ENCODE peak calls at places on chromosomes 5 and 9, in four cellular contexts. One of them, this sample, is unnamed.

GRCh38 chr9:130693101-130693425 is 517 bp upstream of the EXOSC2 start:
- DNase-seq in sigmoid colon: no peak
- DNase-seq in breast epithelium: no peak
- DNase-seq in aorta: no peak
- DNase-seq in this sample: no peak

GRCh38 chr9:89623925-89624420 is 19.2 kb downstream of the GADD45G start:
- DNase-seq in sigmoid colon: peak; percentile 88
- DNase-seq in breast epithelium: no peak
- DNase-seq in aorta: no peak
- DNase-seq in this sample: no peak

GRCh38 chr9:97109194-97109811 is 70.4 kb upstream of the CTSV start:
- DNase-seq in sigmoid colon: no peak
- DNase-seq in breast epithelium: no peak
- DNase-seq in aorta: no peak
- DNase-seq in this sample: no peak

GRCh38 chr5:83645936-83646335 is 74.7 kb downstream of the HAPLN1 start:
- DNase-seq in sigmoid colon: no peak
- DNase-seq in breast epithelium: no peak
- DNase-seq in aorta: no peak
- DNase-seq in this sample: no peak

GRCh38 chr9:79257215-79257614 is 314.6 kb upstream of the TLE4 start:
- DNase-seq in sigmoid colon: no peak
- DNase-seq in breast epithelium: no peak
- DNase-seq in aorta: no peak
- DNase-seq in this sample: no peak

GRCh38 chr9:132160802-132161742 is 786 bp upstream of the NTNG2 start:
- DNase-seq in sigmoid colon: no peak
- DNase-seq in breast epithelium: no peak
- DNase-seq in aorta: no peak
- DNase-seq in this sample: no peak

GRCh38 chr5:1110930-1111726 is 735 bp downstream of the SLC12A7 start:
- DNase-seq in sigmoid colon: no peak
- DNase-seq in breast epithelium: no peak
- DNase-seq in aorta: no peak
- DNase-seq in this sample: peak; percentile 24

GRCh38 chr5:154697335-154697734 is 57.8 kb upstream of the LARP1 start:
- DNase-seq in sigmoid colon: no peak
- DNase-seq in breast epithelium: no peak
- DNase-seq in aorta: no peak
- DNase-seq in this sample: no peak

GRCh38 chr9:133907302-133907880 is 84.7 kb downstream of the VAV2 start:
- DNase-seq in sigmoid colon: no peak
- DNase-seq in breast epithelium: no peak
- DNase-seq in aorta: no peak
- DNase-seq in this sample: no peak

GRCh38 chr5:61298580-61298979 is 33.5 kb upstream of the ZSWIM6 start:
- DNase-seq in sigmoid colon: no peak
- DNase-seq in breast epithelium: no peak
- DNase-seq in aorta: no peak
- DNase-seq in this sample: no peak

GRCh38 chr9:87599901-87600610 is 102.4 kb downstream of the DAPK1 start:
- DNase-seq in sigmoid colon: peak; percentile 82
- DNase-seq in breast epithelium: no peak
- DNase-seq in aorta: no peak
- DNase-seq in this sample: no peak

GRCh38 chr5:173291722-173292658 is 36.2 kb downstream of the STC2 start:
- DNase-seq in sigmoid colon: no peak
- DNase-seq in breast epithelium: peak; percentile 49
- DNase-seq in aorta: peak; percentile 27
- DNase-seq in this sample: no peak

DNA sequence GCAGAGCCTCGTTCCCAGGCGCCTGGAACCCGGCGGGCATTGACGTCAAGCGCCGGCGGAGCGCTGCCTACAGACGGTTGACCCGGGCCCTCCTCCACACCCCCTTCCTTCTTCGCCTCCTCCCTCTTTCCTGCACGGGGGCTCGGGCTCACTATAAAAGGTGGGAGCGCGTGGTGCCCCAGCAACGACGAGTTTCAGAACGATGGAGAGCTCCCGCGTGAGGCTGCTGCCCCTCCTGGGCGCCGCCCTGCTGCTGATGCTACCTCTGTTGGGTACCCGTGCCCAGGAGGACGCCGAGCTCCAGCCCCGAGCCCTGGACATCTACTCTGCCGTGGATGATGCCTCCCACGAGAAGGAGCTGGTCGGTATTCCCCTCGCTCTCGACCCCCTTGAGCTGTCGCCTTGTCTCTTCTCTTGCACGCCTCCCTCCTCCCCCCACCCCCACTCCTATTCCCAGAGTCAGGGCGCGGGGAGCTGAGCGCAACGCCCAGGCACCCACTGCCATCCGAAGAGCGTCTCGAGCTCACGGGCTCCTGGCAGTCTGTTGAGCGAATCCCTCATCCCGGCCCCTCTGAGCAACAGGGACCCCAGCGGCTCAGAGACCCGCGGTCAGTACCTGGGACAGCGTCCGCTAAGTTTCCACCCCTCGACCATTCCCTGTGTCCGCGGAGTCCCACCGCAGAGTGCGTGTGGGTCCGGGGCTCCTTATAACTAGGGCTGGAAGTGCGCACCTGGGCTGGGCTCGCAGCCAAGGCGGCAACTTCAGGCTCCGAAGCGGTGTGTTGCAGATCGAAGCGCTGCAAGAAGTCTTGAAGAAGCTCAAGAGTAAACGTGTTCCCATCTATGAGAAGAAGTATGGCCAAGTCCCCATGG is at the start of gene CARTPT:
- DNase-seq in sigmoid colon: no peak
- DNase-seq in breast epithelium: no peak
- DNase-seq in aorta: no peak
- DNase-seq in this sample: no peak
- H3K9me3 ChIP-seq in sigmoid colon: no peaks in the 10 kb centered on the region
- H3K9me3 ChIP-seq in breast epithelium: no peaks in the 10 kb centered on the region
- H3K9me3 ChIP-seq in aorta: no peaks in the 10 kb centered on the region
- H3K9me3 ChIP-seq in this sample: no peaks in the 10 kb centered on the region

GRCh38 chr5:2864515-2864914 is 113.0 kb upstream of the IRX2 start:
- DNase-seq in sigmoid colon: peak; percentile 29
- DNase-seq in breast epithelium: no peak
- DNase-seq in aorta: no peak
- DNase-seq in this sample: no peak
- H3K9me3 ChIP-seq in sigmoid colon: no peaks in the 10 kb centered on the region
- H3K9me3 ChIP-seq in breast epithelium: no peaks in the 10 kb centered on the region
- H3K9me3 ChIP-seq in aorta: no peaks in the 10 kb centered on the region
- H3K9me3 ChIP-seq in this sample: no peaks in the 10 kb centered on the region

DNA sequence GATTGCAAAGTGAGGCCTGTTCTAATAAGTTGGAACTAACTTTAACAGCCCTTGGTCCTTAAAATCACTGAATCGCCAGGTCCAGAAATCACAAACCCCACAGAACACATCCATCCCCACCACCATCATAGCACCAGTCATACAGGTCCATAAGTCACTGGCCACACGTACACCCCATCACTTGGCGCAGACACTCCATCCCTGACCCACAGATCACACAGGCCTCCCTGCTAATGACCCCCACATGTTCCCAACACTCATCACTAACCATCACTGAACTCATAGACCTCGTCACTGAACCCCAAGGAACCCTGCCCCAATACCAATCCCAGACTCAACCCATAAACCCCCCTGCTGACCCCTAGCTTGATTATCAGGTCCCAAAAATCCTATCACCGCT is 41.2 kb upstream of the ZNF300 start:
- DNase-seq in sigmoid colon: no peak
- DNase-seq in breast epithelium: no peak
- DNase-seq in aorta: no peak
- DNase-seq in this sample: no peak
- H3K9me3 ChIP-seq in sigmoid colon: peaks cover 30% of the 10 kb centered on the region
- H3K9me3 ChIP-seq in breast epithelium: peaks cover 36% of the 10 kb centered on the region
- H3K9me3 ChIP-seq in aorta: peaks cover 15% of the 10 kb centered on the region
- H3K9me3 ChIP-seq in this sample: peaks cover 15% of the 10 kb centered on the region

DNA sequence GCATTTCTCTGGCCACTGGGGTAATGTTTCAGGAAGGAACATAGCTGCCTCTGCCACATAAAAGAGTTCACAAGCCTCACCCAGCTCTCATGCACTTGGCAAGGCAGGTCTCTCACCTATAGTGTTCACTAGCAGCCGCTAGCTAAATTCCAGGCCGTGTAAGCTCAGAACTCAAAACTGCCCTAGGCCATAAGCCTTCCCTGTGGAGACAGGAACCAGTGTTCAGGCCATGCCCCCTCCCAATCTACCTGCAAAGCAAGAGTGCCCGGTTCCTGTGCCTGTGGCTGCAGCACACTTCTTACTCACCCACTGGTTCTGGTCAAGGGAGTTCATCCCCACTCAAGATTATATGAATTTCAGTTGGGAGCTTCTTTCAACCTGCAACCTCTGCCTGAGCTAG is 60.7 kb upstream of the ZNF169 start:
- DNase-seq in sigmoid colon: no peak
- DNase-seq in breast epithelium: no peak
- DNase-seq in aorta: no peak
- DNase-seq in this sample: no peak
- H3K9me3 ChIP-seq in sigmoid colon: no peaks in the 10 kb centered on the region
- H3K9me3 ChIP-seq in breast epithelium: peaks cover 14% of the 10 kb centered on the region
- H3K9me3 ChIP-seq in aorta: peaks cover 2% of the 10 kb centered on the region
- H3K9me3 ChIP-seq in this sample: no peaks in the 10 kb centered on the region

GRCh38 chr9:112323378-112323854 is 10.0 kb downstream of the PTBP3 start:
- DNase-seq in sigmoid colon: no peak
- DNase-seq in breast epithelium: no peak
- DNase-seq in aorta: no peak
- DNase-seq in this sample: no peak
- H3K9me3 ChIP-seq in sigmoid colon: no peaks in the 10 kb centered on the region
- H3K9me3 ChIP-seq in breast epithelium: no peaks in the 10 kb centered on the region
- H3K9me3 ChIP-seq in aorta: no peaks in the 10 kb centered on the region
- H3K9me3 ChIP-seq in this sample: no peaks in the 10 kb centered on the region

DNA sequence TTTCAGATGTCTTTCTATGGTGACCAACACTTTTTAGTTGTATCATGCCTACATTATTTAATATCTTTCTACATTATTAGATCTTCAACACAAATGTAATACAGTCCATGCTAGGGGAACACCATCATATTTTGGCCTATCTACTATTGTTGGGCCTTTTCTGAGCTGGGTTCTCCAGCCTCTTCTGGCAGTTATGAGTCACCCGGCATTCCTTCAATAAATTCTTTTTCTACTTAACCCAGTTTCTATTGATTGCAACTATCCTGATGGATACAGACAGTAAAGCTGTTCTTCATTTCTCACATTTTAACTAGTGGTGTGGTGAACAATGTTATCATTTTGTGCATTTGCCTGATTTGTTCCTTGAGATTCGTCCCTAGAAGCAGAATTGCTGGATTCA is 529.3 kb downstream of the BNC2 start:
- DNase-seq in sigmoid colon: no peak
- DNase-seq in breast epithelium: no peak
- DNase-seq in aorta: no peak
- DNase-seq in this sample: no peak
- H3K9me3 ChIP-seq in sigmoid colon: no peaks in the 10 kb centered on the region
- H3K9me3 ChIP-seq in breast epithelium: no peaks in the 10 kb centered on the region
- H3K9me3 ChIP-seq in aorta: no peaks in the 10 kb centered on the region
- H3K9me3 ChIP-seq in this sample: no peaks in the 10 kb centered on the region

GRCh38 chr5:18393546-18393945 is 759.3 kb downstream of the TAF11L14 start:
- DNase-seq in sigmoid colon: no peak
- DNase-seq in breast epithelium: no peak
- DNase-seq in aorta: no peak
- DNase-seq in this sample: no peak

GRCh38 chr5:18394154-18394804 is 760.0 kb downstream of the TAF11L14 start:
- DNase-seq in sigmoid colon: no peak
- DNase-seq in breast epithelium: no peak
- DNase-seq in aorta: peak; percentile 80
- DNase-seq in this sample: no peak

GRCh38 chr5:18397393-18397792 is 763.1 kb downstream of the TAF11L14 start:
- DNase-seq in sigmoid colon: no peak
- DNase-seq in breast epithelium: no peak
- DNase-seq in aorta: no peak
- DNase-seq in this sample: no peak

DNA sequence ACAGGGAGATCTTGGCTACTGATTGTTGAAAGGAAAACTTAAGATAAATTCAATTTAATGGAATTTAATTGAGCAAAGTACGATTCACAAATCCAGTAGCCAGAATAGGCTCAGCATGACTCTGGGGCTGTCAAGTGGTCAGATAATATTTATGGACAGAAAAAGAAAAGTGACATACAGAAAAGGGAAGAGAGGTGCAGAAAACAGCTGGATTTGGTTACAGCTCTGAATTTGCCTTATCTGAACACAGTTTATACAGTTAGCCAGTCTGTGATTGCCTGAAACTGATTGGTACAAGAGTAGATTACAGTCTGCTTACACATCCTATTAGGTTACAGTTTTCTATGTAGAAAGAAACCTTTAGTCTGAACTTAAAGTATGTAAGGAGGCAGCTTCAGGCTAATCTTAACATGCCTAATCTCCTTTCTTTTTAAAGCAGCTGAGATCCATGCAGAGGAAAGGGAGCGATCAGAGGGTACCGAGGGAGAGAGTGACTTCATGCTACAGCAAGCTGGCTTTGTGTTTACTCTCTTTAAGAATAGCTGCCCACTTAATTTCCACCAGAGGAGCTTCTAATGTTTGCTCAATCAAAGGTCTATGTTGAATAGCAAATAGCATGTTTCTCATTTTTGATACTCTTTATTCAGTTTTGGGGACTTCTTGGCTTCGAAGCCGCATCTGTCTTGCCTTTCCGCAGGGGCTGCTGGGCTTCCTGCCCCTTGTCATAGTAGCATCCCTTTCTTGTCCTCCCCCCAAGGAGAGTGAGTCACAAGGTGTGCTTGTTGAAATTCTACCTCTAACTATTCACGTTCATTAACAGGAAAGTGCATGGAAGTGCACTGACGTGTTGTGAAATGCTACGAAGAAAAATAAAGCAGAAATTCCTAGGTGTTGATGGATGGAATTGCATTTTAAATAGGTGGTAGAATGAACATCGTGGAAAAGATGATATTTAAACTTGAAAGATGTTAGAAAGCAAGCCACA is 761.2 kb downstream of the TAF11L14 start:
- DNase-seq in sigmoid colon: no peak
- DNase-seq in breast epithelium: no peak
- DNase-seq in aorta: no peak
- DNase-seq in this sample: no peak
- H3K9me3 ChIP-seq in sigmoid colon: no peaks in the 10 kb centered on the region
- H3K9me3 ChIP-seq in breast epithelium: no peaks in the 10 kb centered on the region
- H3K9me3 ChIP-seq in aorta: no peaks in the 10 kb centered on the region
- H3K9me3 ChIP-seq in this sample: no peaks in the 10 kb centered on the region

GRCh38 chr9:122656378-122656777 is 1.0 kb downstream of the OR1B1 start:
- DNase-seq in sigmoid colon: no peak
- DNase-seq in breast epithelium: no peak
- DNase-seq in aorta: no peak
- DNase-seq in this sample: no peak
- H3K9me3 ChIP-seq in sigmoid colon: no peaks in the 10 kb centered on the region
- H3K9me3 ChIP-seq in breast epithelium: no peaks in the 10 kb centered on the region
- H3K9me3 ChIP-seq in aorta: no peaks in the 10 kb centered on the region
- H3K9me3 ChIP-seq in this sample: no peaks in the 10 kb centered on the region

This sample was measured in T-helper 17 cell.